ENCODE peak calls at places on chromosomes 13 and 19, in six cellular contexts. F is foreskin fibroblast, R is neural progenitor cell, W is esophagus squamous epithelium, D is fibroblast of the aortic adventitia, J is activated B cell treated with CpG ODN at 0.5 μM for 24 hours. S is an unnamed sample.

GRCh38 chr13:97125810-97126738 is 96.1 kb upstream of the MBNL2 start:
- DNase-seq in F (peak), R (no peak), W (no peak), D (peak), J (no peak), S (peak)

GRCh38 chr13:99322297-99323103 is 15.3 kb upstream of the GPR183 start:
- DNase-seq in F (peak), R (no peak), W (no peak), D (peak), J (no peak), S (peak)

GRCh38 chr13:104357174-104357573 is 1291.0 kb upstream of the SLC10A2 start:
- DNase-seq in F (no peak), R (peak), W (no peak), D (no peak), J (no peak), S (peak)

GRCh38 chr19:1223018-1223855 is 14.6 kb downstream of the CBARP start:
- DNase-seq in F (no peak), R (peak), W (no peak), D (no peak), J (no peak), S (peak)

GRCh38 chr19:35645680-35646511 is 2.2 kb upstream of the COX6B1 start:
- DNase-seq in F (no peak), R (no peak), W (no peak), D (no peak), J (no peak), S (no peak)

GRCh38 chr19:33403221-33403972 is 29.9 kb downstream of the CEBPG start:
- DNase-seq in F (no peak), R (no peak), W (no peak), D (no peak), J (no peak), S (no peak)

GRCh38 chr13:22002893-22003292 is 332.0 kb downstream of the FGF9 start:
- DNase-seq in F (no peak), R (no peak), W (no peak), D (no peak), J (no peak), S (no peak)

GRCh38 chr13:99083976-99084375 is 106.1 kb upstream of the DOCK9 start:
- DNase-seq in F (no peak), R (no peak), W (no peak), D (no peak), J (no peak), S (no peak)

GRCh38 chr13:67662997-67663396 is 432.9 kb upstream of the PCDH9 start:
- DNase-seq in F (no peak), R (no peak), W (no peak), D (no peak), J (no peak), S (no peak)

GRCh38 chr13:110575322-110576069 is 14.0 kb upstream of the RAB20 start:
- DNase-seq in F (peak), R (peak), W (no peak), D (peak), J (no peak), S (no peak)

GRCh38 chr13:31209819-31210209 is 10.0 kb downstream of the B3GLCT start:
- DNase-seq in F (no peak), R (no peak), W (no peak), D (no peak), J (no peak), S (no peak)

GRCh38 chr13:111897846-111898215 is 169.1 kb upstream of the SOX1 start:
- DNase-seq in F (no peak), R (no peak), W (no peak), D (no peak), J (no peak), S (no peak)

DNA sequence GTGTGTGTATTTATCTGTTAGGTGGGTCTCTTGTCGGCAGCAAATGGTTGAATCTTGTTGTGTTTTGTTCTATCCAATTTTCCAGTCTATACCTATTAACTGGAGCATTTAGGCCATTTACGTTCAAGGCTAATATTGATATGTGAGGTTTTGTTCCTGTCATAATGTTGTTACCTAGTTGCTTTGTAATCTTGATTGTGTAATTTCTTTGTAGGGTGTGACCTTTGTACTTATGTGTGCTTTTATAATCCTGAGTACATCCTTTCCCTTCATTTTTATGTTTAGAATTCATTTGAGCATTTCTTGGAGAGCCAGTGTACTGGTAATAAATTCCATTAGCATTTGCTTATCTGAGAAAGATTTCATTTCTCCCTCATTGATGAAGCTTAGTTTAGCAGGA is 83.0 kb upstream of the MIR17HG start:
- DNase-seq in F (no peak), R (no peak), W (no peak), D (no peak), J (no peak), S (no peak)
- TF ChIP-seq CTCF in F (no peak), R (no peak), W (no peak), D (no peak), J (no peak), S (no peak)

GRCh38 chr13:69579351-69579750 is 528.3 kb upstream of the ATXN8OS start:
- DNase-seq in F (no peak), R (no peak), W (no peak), D (no peak), J (no peak), S (peak)
- TF ChIP-seq CTCF in F (no peak), R (peak), W (no peak), D (no peak), J (no peak), S (no peak)

DNA sequence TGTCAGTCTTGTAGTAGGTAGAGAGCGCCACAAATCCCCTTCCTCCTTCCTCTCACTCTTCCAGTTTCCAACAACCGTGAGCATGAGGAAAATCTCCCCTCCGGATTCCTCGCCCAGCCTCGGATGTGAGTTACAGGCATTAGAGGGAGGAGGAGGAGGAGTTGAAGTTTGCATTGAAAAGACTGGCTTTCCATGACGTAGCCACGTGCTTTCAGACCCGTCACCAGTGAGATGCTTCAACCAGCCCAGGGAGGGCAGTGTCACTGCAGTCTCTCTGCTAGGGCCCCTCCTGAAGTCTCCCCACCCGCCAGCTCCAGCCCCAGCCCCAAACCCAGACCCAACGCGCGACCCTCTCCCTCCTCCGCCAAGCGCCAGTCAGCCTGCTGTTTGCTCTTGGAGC is 444 bp upstream of the FGF14 start:
- DNase-seq in F (peak), R (peak), W (no peak), D (peak), J (no peak), S (peak)
- TF ChIP-seq CTCF in F (no peak), R (peak), W (no peak), D (no peak), J (no peak), S (no peak)

DNA sequence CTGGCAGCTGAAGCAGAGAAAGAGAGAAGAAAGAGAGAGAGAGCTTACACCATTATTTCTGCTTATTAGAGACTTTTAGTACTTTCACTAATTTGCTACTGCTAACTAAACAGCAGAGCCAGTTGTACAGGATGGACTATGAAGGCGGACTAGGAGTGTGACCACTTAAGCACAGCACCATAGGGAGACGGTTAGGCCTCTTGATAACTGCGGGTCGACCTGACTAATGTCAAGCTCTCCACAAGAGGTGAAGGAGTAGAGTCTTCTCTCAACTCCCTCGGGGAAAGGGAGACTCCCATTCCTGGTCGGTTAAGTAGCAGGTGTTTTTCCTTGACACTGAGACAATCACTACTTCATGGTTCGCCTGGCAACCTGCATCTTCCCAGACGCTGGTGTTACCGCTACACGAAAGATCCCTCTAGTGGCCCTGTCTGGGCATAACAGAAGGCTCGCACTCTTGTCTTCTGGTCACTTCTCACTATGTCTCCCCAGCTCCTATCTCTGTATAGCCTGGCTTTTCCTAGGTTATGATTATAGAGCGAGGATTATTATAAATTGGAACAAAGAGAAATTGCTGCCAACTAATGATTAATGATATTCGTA is 5.3 kb upstream of the PSG7 start:
- DNase-seq in F (no peak), R (no peak), W (no peak), D (peak), J (no peak), S (peak)
- TF ChIP-seq CTCF in F (peak), R (no peak), W (no peak), D (peak), J (no peak), S (peak)

DNA sequence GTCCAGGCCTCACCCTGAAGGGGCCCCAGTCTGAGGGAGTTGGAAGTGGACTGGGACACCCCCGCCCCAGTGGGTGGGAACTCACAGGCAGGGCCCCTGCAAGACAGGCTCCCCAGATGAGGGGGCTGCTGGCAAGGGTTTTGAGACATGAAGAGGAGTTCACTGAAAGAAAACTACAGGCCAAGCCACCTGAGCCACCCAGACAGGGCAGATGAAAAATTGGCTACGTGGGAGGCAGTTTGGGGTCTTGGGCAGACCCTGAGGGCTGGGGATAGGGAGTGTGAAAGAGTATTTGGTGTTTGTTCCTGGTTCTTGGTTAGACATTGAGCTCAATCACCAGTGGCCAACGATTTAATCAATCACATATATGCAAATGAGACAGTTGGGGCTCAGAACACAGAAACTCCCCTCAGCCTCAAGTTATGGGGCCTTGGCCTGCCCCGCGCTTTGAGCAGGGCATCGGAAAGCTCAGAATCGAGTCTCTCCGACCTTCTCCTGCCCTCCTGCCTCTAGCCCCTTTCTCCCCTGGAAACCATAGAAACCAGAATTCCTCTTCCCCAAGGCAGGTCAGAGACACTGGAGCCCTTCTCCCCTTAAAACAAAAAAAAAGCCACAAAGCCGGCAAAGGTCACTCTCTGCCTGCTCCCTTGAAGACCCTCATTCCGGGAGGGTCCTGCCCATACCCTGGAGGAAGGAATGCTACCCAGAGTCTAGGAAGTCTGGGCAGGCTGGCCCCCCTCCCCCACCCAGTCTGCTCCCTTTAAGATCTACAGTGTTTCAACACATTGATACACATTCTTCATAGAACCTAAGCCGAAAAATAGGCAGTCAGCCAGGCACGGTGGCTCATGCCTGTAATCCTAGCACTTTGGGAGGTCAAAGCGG is 1.3 kb upstream of the ISYNA1 start:
- DNase-seq in F (peak), R (peak), W (no peak), D (peak), J (no peak), S (no peak)
- TF ChIP-seq CTCF in F (no peak), R (peak), W (no peak), D (no peak), J (no peak), S (no peak)

DNA sequence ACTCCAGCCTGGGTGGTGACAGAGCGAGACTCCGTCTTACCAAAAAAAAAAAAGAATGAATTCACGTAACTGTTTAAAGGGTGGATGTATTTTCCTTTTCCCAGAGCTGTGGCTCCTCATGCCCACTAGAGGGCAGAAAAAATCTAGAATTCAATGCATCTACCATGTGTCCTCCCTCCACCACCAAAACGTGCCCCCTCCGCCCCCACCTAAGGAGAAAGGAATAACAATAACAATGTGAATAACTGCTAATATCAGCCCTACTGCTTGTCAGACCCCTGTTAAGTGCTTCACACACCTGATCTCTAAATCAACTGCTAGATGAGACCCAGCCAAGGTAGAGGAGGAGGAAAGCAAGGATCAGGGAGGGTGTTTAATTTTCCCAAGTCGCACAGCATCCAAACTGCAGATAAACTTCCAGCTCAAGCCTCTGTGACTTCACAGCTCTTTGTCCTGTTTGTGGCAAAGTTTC is 20.2 kb upstream of the PNMA8B start:
- DNase-seq in F (peak), R (peak), W (no peak), D (peak), J (no peak), S (peak)
- TF ChIP-seq CTCF in F (peak), R (peak), W (peak), D (peak), J (no peak), S (peak)

GRCh38 chr13:46553886-46554855 is 1.2 kb downstream of the LRCH1 start:
- DNase-seq in F (peak), R (peak), W (peak), D (peak), J (peak), S (peak)
- TF ChIP-seq CTCF in F (no peak), R (peak), W (no peak), D (peak), J (no peak), S (peak)

S was measured in astrocyte of the spinal cord.